ENCODE peak calls at places on chromosomes 12 and 14, in eight cellular contexts. T is cardiac fibroblast, M is lower lobe of right lung, I is AG04450, E is astrocyte of the spinal cord, K is mucosa of descending colon, G is tibial artery, X is GM13976. D is an unnamed sample.

GRCh38 chr12:55712154-55712553 is 3.7 kb upstream of the BLOC1S1 start:
- DNase-seq in K (peak), G (no peak), I (no peak), E (no peak), T (peak), M (no peak), X (no peak), D (no peak)

GRCh38 chr14:81067156-81067555 is 111.7 kb downstream of the TSHR start:
- DNase-seq in G (no peak), K (no peak), X (no peak), I (no peak), E (no peak), T (no peak), M (no peak), D (no peak)

GRCh38 chr14:95389471-95390011 is 69.8 kb upstream of the CLMN start:
- DNase-seq in X (no peak), K (no peak), T (peak), M (no peak), E (peak), G (peak), I (no peak), D (no peak)

GRCh38 chr12:15220451-15220850 is 766 bp downstream of the RERG start:
- DNase-seq in T (no peak), M (no peak), G (no peak), K (no peak), E (no peak), I (no peak), X (no peak), D (no peak)

GRCh38 chr12:18811268-18811667 is 73.3 kb downstream of the CAPZA3 start:
- DNase-seq in M (no peak), K (no peak), X (no peak), I (no peak), E (no peak), T (peak), G (no peak), D (no peak)

GRCh38 chr14:68216072-68216471 is 396.5 kb downstream of the RAD51B start:
- DNase-seq in K (no peak), G (no peak), T (no peak), M (no peak), E (no peak), I (no peak), X (no peak), D (no peak)

GRCh38 chr14:33676135-33676566 is 274.7 kb downstream of the EGLN3 start:
- DNase-seq in I (no peak), G (no peak), X (no peak), M (peak), K (peak), E (peak), T (peak), D (no peak)

GRCh38 chr14:80942158-80942738 is 710 bp upstream of the CEP128 start:
- DNase-seq in I (no peak), E (no peak), G (no peak), X (no peak), K (no peak), M (no peak), T (no peak), D (no peak)

GRCh38 chr14:39179042-39179441 is 4.0 kb downstream of the PNN start:
- DNase-seq in K (no peak), E (no peak), I (no peak), M (no peak), T (no peak), X (no peak), G (no peak), D (no peak)

GRCh38 chr14:54790092-54790491 is 112.5 kb downstream of the GCH1 start:
- DNase-seq in M (no peak), T (no peak), I (no peak), K (no peak), E (no peak), G (no peak), X (no peak), D (no peak)

GRCh38 chr12:15735837-15736615 is 53.2 kb downstream of the EPS8 start:
- DNase-seq in T (no peak), G (no peak), K (no peak), E (no peak), X (no peak), M (no peak), I (no peak), D (no peak)

GRCh38 chr14:29892327-29892726 is 35.3 kb downstream of the PRKD1 start:
- DNase-seq in E (peak), T (peak), I (no peak), K (no peak), M (no peak), G (no peak), X (no peak), D (no peak)

GRCh38 chr14:57692671-57693070 is 173.2 kb downstream of the SLC35F4 start:
- DNase-seq in T (peak), M (no peak), X (peak), K (no peak), I (peak), G (no peak), E (peak), D (no peak)
- TF ChIP-seq CTCF in T (peak), M (peak), X (no peak), K (no peak), I (peak), G (peak), E (peak), D (no peak)

DNA sequence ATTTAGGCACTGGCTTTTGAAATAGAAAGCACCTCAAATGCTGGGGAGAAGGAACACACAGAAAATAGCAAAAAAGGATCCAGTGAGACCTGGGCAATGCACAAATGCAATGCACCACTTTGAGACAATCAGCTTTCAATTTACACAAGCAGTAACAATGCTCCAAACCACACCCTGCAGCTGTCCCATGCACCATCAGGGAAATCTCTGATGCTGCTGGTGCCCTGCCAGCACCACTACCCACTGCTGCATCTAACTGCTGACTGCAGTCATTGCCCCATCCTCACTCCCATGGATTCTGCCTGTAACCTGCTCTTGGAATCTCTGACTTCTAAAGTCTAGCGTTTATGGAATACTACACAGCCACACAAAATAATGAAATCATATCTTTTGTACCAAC is 21.0 kb upstream of the HMGA2 start:
- DNase-seq in M (no peak), T (no peak), K (no peak), G (no peak), I (no peak), X (no peak), E (no peak), D (no peak)
- TF ChIP-seq CTCF in M (no peak), T (no peak), K (no peak), G (no peak), I (no peak), X (no peak), E (no peak), D (no peak)

GRCh38 chr12:80195737-80196136 is 96.4 kb downstream of the OTOGL start:
- DNase-seq in G (no peak), T (no peak), I (no peak), X (no peak), K (no peak), E (no peak), M (no peak), D (no peak)

GRCh38 chr12:80196419-80196818 is 97.1 kb downstream of the OTOGL start:
- DNase-seq in X (no peak), K (no peak), E (no peak), T (no peak), I (no peak), G (no peak), M (no peak), D (no peak)

GRCh38 chr12:80192087-80192486 is 92.8 kb downstream of the OTOGL start:
- DNase-seq in I (no peak), X (no peak), E (no peak), M (no peak), K (no peak), T (no peak), G (no peak), D (no peak)

GRCh38 chr12:80193900-80194299 is 94.6 kb downstream of the OTOGL start:
- DNase-seq in K (no peak), T (no peak), X (no peak), I (no peak), M (no peak), G (no peak), E (no peak), D (no peak)

DNA sequence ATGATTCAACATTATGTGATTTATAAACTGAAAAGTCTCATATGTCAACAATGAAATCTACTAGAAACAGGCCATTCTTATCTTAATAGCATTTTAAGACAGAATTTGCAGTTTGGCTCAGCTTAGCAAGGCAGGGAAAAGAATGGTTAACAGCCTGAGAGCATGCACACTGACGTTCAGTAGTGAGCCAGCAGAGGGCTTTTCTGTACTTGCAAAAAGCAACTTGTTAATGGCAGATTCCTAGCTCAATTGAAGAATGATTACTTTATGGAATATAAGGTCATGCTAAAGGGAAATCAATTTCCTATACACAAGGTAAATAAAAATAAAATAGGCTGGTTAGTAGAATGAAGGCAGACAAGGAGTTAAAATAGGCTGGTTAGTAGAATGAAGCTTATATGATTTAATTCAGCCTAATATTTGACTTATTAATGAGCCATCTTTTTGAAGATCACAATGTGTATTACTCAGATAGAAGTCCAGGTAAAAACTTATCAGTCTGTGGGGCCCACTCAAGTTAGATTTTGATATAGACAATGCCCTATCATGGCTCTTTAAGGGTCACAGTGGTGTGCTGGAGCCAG is 95.9 kb downstream of the OTOGL start:
- DNase-seq in M (no peak), G (no peak), X (peak), I (peak), E (peak), T (peak), K (no peak), D (no peak)
- TF ChIP-seq CTCF in M (peak), G (peak), X (no peak), I (peak), E (peak), T (peak), K (no peak), D (no peak)

GRCh38 chr12:123903301-123904065 is 69.1 kb downstream of the CCDC92 start:
- DNase-seq in T (no peak), I (no peak), M (no peak), K (no peak), E (no peak), X (no peak), G (no peak), D (no peak)

GRCh38 chr12:123907021-123907420 is 65.6 kb downstream of the CCDC92 start:
- DNase-seq in X (no peak), M (no peak), G (no peak), I (no peak), T (no peak), K (no peak), E (no peak), D (no peak)

GRCh38 chr12:123902821-123903220 is 69.8 kb downstream of the CCDC92 start:
- DNase-seq in G (no peak), T (no peak), E (no peak), K (no peak), M (no peak), I (no peak), X (no peak), D (no peak)

GRCh38 chr12:123907726-123908476 is 64.7 kb downstream of the CCDC92 start:
- DNase-seq in X (no peak), I (no peak), E (no peak), M (no peak), T (peak), K (no peak), G (no peak), D (no peak)

DNA sequence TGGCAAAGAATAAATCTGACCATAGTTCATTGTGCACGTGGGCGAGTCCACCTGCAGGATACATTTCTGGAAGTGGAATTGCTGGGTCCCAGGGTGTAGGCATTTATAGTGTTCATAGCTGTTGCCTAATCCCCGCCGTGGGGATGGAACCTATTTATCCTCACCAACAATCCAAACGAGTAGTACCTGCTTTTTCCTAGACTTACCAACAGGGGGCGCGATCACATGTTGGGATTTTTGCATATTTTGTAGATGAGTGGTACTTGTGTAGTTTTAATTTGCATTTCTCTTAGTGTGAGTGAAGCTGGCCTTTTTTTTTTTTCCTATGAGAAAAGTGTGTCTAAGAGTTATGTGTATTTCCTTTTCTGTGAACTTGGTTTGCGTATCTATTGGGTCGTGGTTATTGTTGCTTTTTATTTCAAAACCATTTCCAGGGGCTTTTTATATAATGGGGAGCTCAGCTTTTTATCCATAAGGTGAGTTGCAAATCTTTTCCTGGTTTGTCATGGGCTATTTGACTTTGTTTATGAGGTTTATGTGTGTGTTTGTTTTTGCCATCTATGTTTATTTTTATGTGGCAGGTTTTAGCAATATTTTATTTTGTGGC is 67.2 kb downstream of the CCDC92 start:
- DNase-seq in E (peak), M (no peak), K (no peak), T (peak), G (no peak), X (peak), I (peak), D (no peak)
- TF ChIP-seq CTCF in E (peak), M (peak), K (peak), T (peak), G (peak), X (peak), I (peak), D (peak)

GRCh38 chr12:76611533-76611932 is 52.0 kb upstream of the OSBPL8 start:
- DNase-seq in E (peak), I (peak), X (no peak), G (no peak), M (no peak), K (no peak), T (peak), D (no peak)

GRCh38 chr12:76608070-76608469 is 48.5 kb upstream of the OSBPL8 start:
- DNase-seq in I (no peak), X (no peak), T (no peak), G (no peak), M (no peak), E (no peak), K (no peak), D (no peak)
- TF ChIP-seq CTCF in I (no peak), X (no peak), T (no peak), G (no peak), M (no peak), E (no peak), K (no peak), D (no peak)

GRCh38 chr12:6697584-6698351 is 2.8 kb downstream of the PIANP start:
- DNase-seq in T (peak), I (peak), E (peak), G (no peak), X (peak), M (no peak), K (peak), D (no peak)
- TF ChIP-seq CTCF in T (peak), I (peak), E (peak), G (no peak), X (peak), M (peak), K (no peak), D (no peak)

D was measured in activated B cell treated with CpG ODN at 0.5 μM for 24 hours.